ENCODE peak calls at places on chromosomes 7 and 10, in eight cellular contexts. One of them, this sample, is unnamed.

GRCh38 chr7:122885583-122886356 is 490 bp downstream of the CADPS2 start:
- DNase-seq in GM06990: peak
- DNase-seq in B cell: no peak
- DNase-seq in ovary: peak
- DNase-seq in choroid plexus epithelial cell: peak
- DNase-seq in epithelial cell of esophagus: peak
- DNase-seq in HepG2: peak
- DNase-seq in tibial nerve: no peak
- DNase-seq in this sample: no peak

GRCh38 chr10:70321897-70322890 is 38.4 kb upstream of the NPFFR1 start:
- DNase-seq in GM06990: no peak
- DNase-seq in B cell: no peak
- DNase-seq in ovary: no peak
- DNase-seq in choroid plexus epithelial cell: no peak
- DNase-seq in epithelial cell of esophagus: no peak
- DNase-seq in HepG2: no peak
- DNase-seq in tibial nerve: no peak
- DNase-seq in this sample: no peak

GRCh38 chr10:133166828-133167692 is 7.0 kb downstream of the KNDC1 start:
- DNase-seq in GM06990: no peak
- DNase-seq in B cell: no peak
- DNase-seq in ovary: no peak
- DNase-seq in choroid plexus epithelial cell: no peak
- DNase-seq in epithelial cell of esophagus: no peak
- DNase-seq in HepG2: no peak
- DNase-seq in tibial nerve: no peak
- DNase-seq in this sample: no peak

GRCh38 chr7:94971051-94971867 is 63.9 kb downstream of the PPP1R9A start:
- DNase-seq in GM06990: no peak
- DNase-seq in B cell: no peak
- DNase-seq in ovary: no peak
- DNase-seq in choroid plexus epithelial cell: no peak
- DNase-seq in epithelial cell of esophagus: no peak
- DNase-seq in HepG2: peak
- DNase-seq in tibial nerve: no peak
- DNase-seq in this sample: peak

GRCh38 chr10:8365935-8366911 is 311.7 kb downstream of the GATA3 start:
- DNase-seq in GM06990: peak
- DNase-seq in B cell: no peak
- DNase-seq in ovary: no peak
- DNase-seq in choroid plexus epithelial cell: peak
- DNase-seq in epithelial cell of esophagus: peak
- DNase-seq in HepG2: peak
- DNase-seq in tibial nerve: no peak
- DNase-seq in this sample: no peak

GRCh38 chr7:128022631-128023532 is 8.4 kb downstream of the LRRC4 start:
- DNase-seq in GM06990: no peak
- DNase-seq in B cell: no peak
- DNase-seq in ovary: no peak
- DNase-seq in choroid plexus epithelial cell: peak
- DNase-seq in epithelial cell of esophagus: peak
- DNase-seq in HepG2: no peak
- DNase-seq in tibial nerve: no peak
- DNase-seq in this sample: peak

GRCh38 chr7:84783161-84783803 is 403.6 kb downstream of the SEMA3D start:
- DNase-seq in GM06990: no peak
- DNase-seq in B cell: no peak
- DNase-seq in ovary: no peak
- DNase-seq in choroid plexus epithelial cell: peak
- DNase-seq in epithelial cell of esophagus: peak
- DNase-seq in HepG2: no peak
- DNase-seq in tibial nerve: no peak
- DNase-seq in this sample: no peak

GRCh38 chr7:142867398-142868187 is 12.7 kb downstream of the EPHB6 start:
- DNase-seq in GM06990: no peak
- DNase-seq in B cell: no peak
- DNase-seq in ovary: no peak
- DNase-seq in choroid plexus epithelial cell: no peak
- DNase-seq in epithelial cell of esophagus: no peak
- DNase-seq in HepG2: no peak
- DNase-seq in tibial nerve: no peak
- DNase-seq in this sample: no peak

GRCh38 chr10:8079126-8079525 is 24.6 kb downstream of the GATA3 start:
- DNase-seq in GM06990: no peak
- DNase-seq in B cell: no peak
- DNase-seq in ovary: no peak
- DNase-seq in choroid plexus epithelial cell: no peak
- DNase-seq in epithelial cell of esophagus: no peak
- DNase-seq in HepG2: no peak
- DNase-seq in tibial nerve: no peak
- DNase-seq in this sample: no peak

GRCh38 chr7:93575555-93576397 is 1.3 kb upstream of the CALCR start:
- DNase-seq in GM06990: no peak
- DNase-seq in B cell: no peak
- DNase-seq in ovary: no peak
- DNase-seq in choroid plexus epithelial cell: no peak
- DNase-seq in epithelial cell of esophagus: peak
- DNase-seq in HepG2: no peak
- DNase-seq in tibial nerve: no peak
- DNase-seq in this sample: no peak

GRCh38 chr7:155027879-155028278 is 25.0 kb upstream of the PAXIP1 start:
- DNase-seq in GM06990: no peak
- DNase-seq in B cell: no peak
- DNase-seq in ovary: no peak
- DNase-seq in choroid plexus epithelial cell: no peak
- DNase-seq in epithelial cell of esophagus: no peak
- DNase-seq in HepG2: no peak
- DNase-seq in tibial nerve: no peak
- DNase-seq in this sample: no peak

GRCh38 chr7:2162959-2163358 is 69.8 kb downstream of the MAD1L1 start:
- DNase-seq in GM06990: no peak
- DNase-seq in B cell: no peak
- DNase-seq in ovary: no peak
- DNase-seq in choroid plexus epithelial cell: no peak
- DNase-seq in epithelial cell of esophagus: no peak
- DNase-seq in HepG2: no peak
- DNase-seq in tibial nerve: no peak
- DNase-seq in this sample: no peak

GRCh38 chr10:35007858-35008301 is 82.3 kb downstream of the CUL2 start:
- DNase-seq in GM06990: no peak
- DNase-seq in B cell: no peak
- DNase-seq in ovary: no peak
- DNase-seq in choroid plexus epithelial cell: peak
- DNase-seq in epithelial cell of esophagus: no peak
- DNase-seq in HepG2: no peak
- DNase-seq in tibial nerve: no peak
- DNase-seq in this sample: no peak

GRCh38 chr10:15137636-15138035 is 30.9 kb downstream of the NMT2 start:
- DNase-seq in GM06990: no peak
- DNase-seq in B cell: no peak
- DNase-seq in ovary: no peak
- DNase-seq in choroid plexus epithelial cell: peak
- DNase-seq in epithelial cell of esophagus: no peak
- DNase-seq in HepG2: no peak
- DNase-seq in tibial nerve: no peak
- DNase-seq in this sample: no peak

GRCh38 chr10:97849491-97850402 is at the start of gene GOLGA7B:
- DNase-seq in GM06990: no peak
- DNase-seq in B cell: peak
- DNase-seq in ovary: no peak
- DNase-seq in choroid plexus epithelial cell: peak
- DNase-seq in epithelial cell of esophagus: peak
- DNase-seq in HepG2: peak
- DNase-seq in tibial nerve: no peak
- DNase-seq in this sample: no peak

GRCh38 chr10:109429956-109430760 is 493.2 kb downstream of the XPNPEP1 start:
- DNase-seq in GM06990: no peak
- DNase-seq in B cell: no peak
- DNase-seq in ovary: no peak
- DNase-seq in choroid plexus epithelial cell: peak
- DNase-seq in epithelial cell of esophagus: peak
- DNase-seq in HepG2: no peak
- DNase-seq in tibial nerve: no peak
- DNase-seq in this sample: peak

GRCh38 chr7:7765422-7765821 is 47.0 kb upstream of the RPA3 start:
- DNase-seq in GM06990: peak
- DNase-seq in B cell: no peak
- DNase-seq in ovary: no peak
- DNase-seq in choroid plexus epithelial cell: no peak
- DNase-seq in epithelial cell of esophagus: peak
- DNase-seq in HepG2: no peak
- DNase-seq in tibial nerve: no peak
- DNase-seq in this sample: no peak

DNA sequence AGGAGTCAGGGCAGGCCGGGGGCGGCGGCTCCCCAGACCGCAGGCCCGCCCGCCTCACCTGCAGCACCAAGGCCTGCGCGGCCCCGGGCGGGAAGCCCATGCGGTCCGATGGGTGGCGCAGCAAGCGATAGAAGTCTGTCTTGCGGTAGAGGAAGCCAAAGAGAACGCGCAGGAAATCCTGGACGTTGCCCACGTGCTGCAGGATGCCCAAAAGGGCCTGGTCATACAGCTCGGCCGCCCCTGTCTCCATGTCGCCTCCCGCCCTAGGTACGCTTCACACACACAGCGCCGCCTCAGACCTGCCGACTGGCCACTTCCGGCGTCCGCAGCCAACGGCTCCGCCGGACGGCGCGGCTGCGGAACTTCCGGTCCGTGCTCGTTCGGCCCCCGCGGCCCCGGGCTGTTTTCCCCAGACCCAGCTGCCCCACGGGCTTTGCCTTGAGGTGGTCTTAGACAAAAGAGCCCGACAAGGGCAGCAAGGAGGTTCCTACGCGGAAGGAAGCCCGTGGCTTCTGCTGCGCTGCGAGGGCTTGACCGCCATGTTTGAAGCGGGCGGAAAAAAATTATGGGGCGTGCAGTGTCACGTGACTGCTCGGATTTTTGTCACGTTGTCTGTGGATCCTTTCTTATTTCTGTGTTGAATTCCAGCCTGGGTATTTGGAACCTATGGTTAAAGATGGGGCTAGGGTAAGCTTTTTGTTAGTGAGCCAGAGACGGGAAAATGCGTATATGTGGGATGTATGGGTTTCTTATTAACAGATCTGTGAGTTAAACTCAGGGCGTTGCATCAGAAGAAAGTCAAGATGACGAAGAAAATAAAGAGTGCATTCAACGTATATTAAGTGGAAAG is at the start of gene NUDCD3:
- DNase-seq in GM06990: peak
- DNase-seq in B cell: peak
- DNase-seq in ovary: peak
- DNase-seq in choroid plexus epithelial cell: peak
- DNase-seq in epithelial cell of esophagus: peak
- DNase-seq in HepG2: peak
- DNase-seq in tibial nerve: peak
- DNase-seq in this sample: peak
- TF ChIP-seq CTCF in GM06990: peak
- TF ChIP-seq CTCF in B cell: peak
- TF ChIP-seq CTCF in ovary: no peak
- TF ChIP-seq CTCF in choroid plexus epithelial cell: peak
- TF ChIP-seq CTCF in epithelial cell of esophagus: peak
- TF ChIP-seq CTCF in HepG2: peak
- TF ChIP-seq CTCF in tibial nerve: no peak
- TF ChIP-seq CTCF in this sample: peak

GRCh38 chr7:138865843-138866242 is 67.8 kb upstream of the ATP6V0A4 start:
- DNase-seq in GM06990: no peak
- DNase-seq in B cell: no peak
- DNase-seq in ovary: no peak
- DNase-seq in choroid plexus epithelial cell: peak
- DNase-seq in epithelial cell of esophagus: peak
- DNase-seq in HepG2: no peak
- DNase-seq in tibial nerve: no peak
- DNase-seq in this sample: no peak
- TF ChIP-seq CTCF in GM06990: peak
- TF ChIP-seq CTCF in B cell: peak
- TF ChIP-seq CTCF in ovary: no peak
- TF ChIP-seq CTCF in choroid plexus epithelial cell: peak
- TF ChIP-seq CTCF in epithelial cell of esophagus: peak
- TF ChIP-seq CTCF in HepG2: peak
- TF ChIP-seq CTCF in tibial nerve: no peak
- TF ChIP-seq CTCF in this sample: peak

GRCh38 chr7:121605297-121605640 is 209.2 kb upstream of the FAM3C start:
- DNase-seq in GM06990: no peak
- DNase-seq in B cell: no peak
- DNase-seq in ovary: no peak
- DNase-seq in choroid plexus epithelial cell: peak
- DNase-seq in epithelial cell of esophagus: peak
- DNase-seq in HepG2: peak
- DNase-seq in tibial nerve: no peak
- DNase-seq in this sample: peak
- TF ChIP-seq CTCF in GM06990: peak
- TF ChIP-seq CTCF in B cell: no peak
- TF ChIP-seq CTCF in ovary: no peak
- TF ChIP-seq CTCF in choroid plexus epithelial cell: peak
- TF ChIP-seq CTCF in epithelial cell of esophagus: peak
- TF ChIP-seq CTCF in HepG2: peak
- TF ChIP-seq CTCF in tibial nerve: no peak
- TF ChIP-seq CTCF in this sample: peak

GRCh38 chr10:11144626-11145497 is 127.2 kb downstream of the CELF2 start:
- DNase-seq in GM06990: no peak
- DNase-seq in B cell: no peak
- DNase-seq in ovary: no peak
- DNase-seq in choroid plexus epithelial cell: no peak
- DNase-seq in epithelial cell of esophagus: no peak
- DNase-seq in HepG2: no peak
- DNase-seq in tibial nerve: no peak
- DNase-seq in this sample: no peak

GRCh38 chr10:11140963-11141362 is 123.3 kb downstream of the CELF2 start:
- DNase-seq in GM06990: no peak
- DNase-seq in B cell: no peak
- DNase-seq in ovary: no peak
- DNase-seq in choroid plexus epithelial cell: no peak
- DNase-seq in epithelial cell of esophagus: no peak
- DNase-seq in HepG2: no peak
- DNase-seq in tibial nerve: no peak
- DNase-seq in this sample: no peak

GRCh38 chr10:11141571-11142091 is 124.0 kb downstream of the CELF2 start:
- DNase-seq in GM06990: no peak
- DNase-seq in B cell: no peak
- DNase-seq in ovary: no peak
- DNase-seq in choroid plexus epithelial cell: no peak
- DNase-seq in epithelial cell of esophagus: peak
- DNase-seq in HepG2: peak
- DNase-seq in tibial nerve: no peak
- DNase-seq in this sample: no peak

GRCh38 chr10:11143240-11143639 is 125.6 kb downstream of the CELF2 start:
- DNase-seq in GM06990: no peak
- DNase-seq in B cell: no peak
- DNase-seq in ovary: no peak
- DNase-seq in choroid plexus epithelial cell: no peak
- DNase-seq in epithelial cell of esophagus: no peak
- DNase-seq in HepG2: no peak
- DNase-seq in tibial nerve: no peak
- DNase-seq in this sample: no peak

DNA sequence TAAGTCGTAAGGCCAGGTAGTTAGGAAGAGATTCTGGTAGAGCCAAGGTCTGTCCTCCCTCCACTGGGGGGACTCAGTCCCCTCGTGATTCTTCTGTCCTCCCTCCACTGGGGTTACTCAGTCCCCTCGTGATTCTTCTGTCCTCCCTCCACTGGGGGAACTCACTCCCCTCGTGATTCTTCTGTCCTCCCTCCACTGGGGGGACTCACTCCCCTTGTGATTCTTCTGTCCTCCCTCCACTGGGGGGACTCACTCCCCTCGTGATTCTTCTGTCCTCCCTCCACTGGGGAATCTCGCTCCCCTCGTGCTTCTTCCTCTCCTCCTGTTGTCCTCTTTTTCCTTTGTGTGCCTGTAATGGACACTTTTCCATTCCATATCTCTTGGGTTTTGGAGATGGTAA is 125.1 kb downstream of the CELF2 start:
- DNase-seq in GM06990: no peak
- DNase-seq in B cell: no peak
- DNase-seq in ovary: no peak
- DNase-seq in choroid plexus epithelial cell: no peak
- DNase-seq in epithelial cell of esophagus: no peak
- DNase-seq in HepG2: no peak
- DNase-seq in tibial nerve: no peak
- DNase-seq in this sample: no peak
- TF ChIP-seq CTCF in GM06990: peak
- TF ChIP-seq CTCF in B cell: no peak
- TF ChIP-seq CTCF in ovary: no peak
- TF ChIP-seq CTCF in choroid plexus epithelial cell: no peak
- TF ChIP-seq CTCF in epithelial cell of esophagus: no peak
- TF ChIP-seq CTCF in HepG2: no peak
- TF ChIP-seq CTCF in tibial nerve: no peak
- TF ChIP-seq CTCF in this sample: no peak

This sample was measured in HFFc6.